ENCODE peak calls at places on chromosomes 6 and 20, in five cellular contexts. U, S, O, A and T are unnamed samples.

GRCh38 chr20:1326031-1326930 is 2.7 kb downstream of the SDCBP2 start:
- DNase-seq in U (no peak), S (no peak), O (peak; percentile 38), A (no peak), T (peak; percentile 69)

GRCh38 chr6:125296461-125296860 is 5.3 kb downstream of the HDDC2 start:
- DNase-seq in U (no peak), S (no peak), O (no peak), A (no peak), T (no peak)

GRCh38 chr6:82178084-82178758 is 69.3 kb downstream of the IBTK start:
- DNase-seq in U (peak; percentile 74), S (no peak), O (peak; percentile 78), A (no peak), T (peak; percentile 77)

GRCh38 chr6:121544691-121545090 is 109.2 kb downstream of the GJA1 start:
- DNase-seq in U (no peak), S (no peak), O (no peak), A (no peak), T (peak; percentile 44)

GRCh38 chr6:57123111-57123510 is 33.1 kb downstream of the ZNF451 start:
- DNase-seq in U (no peak), S (no peak), O (no peak), A (no peak), T (no peak)

GRCh38 chr6:30960907-30961673 is 20.3 kb downstream of the MUCL3 start:
- DNase-seq in U (peak; percentile 27), S (no peak), O (peak; percentile 50), A (no peak), T (peak; percentile 33)

GRCh38 chr6:133802861-133803260 is 86.1 kb upstream of the TCF21 start:
- DNase-seq in U (no peak), S (no peak), O (no peak), A (no peak), T (no peak)

GRCh38 chr6:87789198-87789899 is 87.3 kb upstream of the AKIRIN2 start:
- DNase-seq in U (peak; percentile 27), S (no peak), O (peak; percentile 58), A (no peak), T (peak; percentile 58)

GRCh38 chr20:7285918-7286556 is 518.6 kb downstream of the BMP2 start:
- DNase-seq in U (peak; percentile 86), S (peak; percentile 63), O (peak; percentile 96), A (no peak), T (peak; percentile 96)

GRCh38 chr6:6793388-6794250 is 205.1 kb downstream of the LY86 start:
- DNase-seq in U (no peak), S (no peak), O (no peak), A (no peak), T (no peak)

GRCh38 chr6:35804996-35805736 is at the start of gene LHFPL5:
- DNase-seq in U (peak; percentile 71), S (peak; percentile 72), O (peak; percentile 26), A (peak; percentile 46), T (no peak)
- H3K4me3 ChIP-seq in U (no peak within 1 kb of the TSS), S (no peak within 1 kb of the TSS), O (peak within 1 kb of the TSS; percentile 19), A (no peak within 1 kb of the TSS), T (peak within 1 kb of the TSS; percentile 45)

GRCh38 chr20:25584905-25585704 is at the start of gene NINL:
- DNase-seq in U (peak; percentile 89), S (peak; percentile 82), O (peak; percentile 65), A (peak; percentile 36), T (peak; percentile 45)
- H3K4me3 ChIP-seq in U (peak within 1 kb of the TSS; percentile 95), S (peak within 1 kb of the TSS; percentile 48), O (peak within 1 kb of the TSS; percentile 73), A (peak within 1 kb of the TSS; percentile 50), T (peak within 1 kb of the TSS; percentile 71)

GRCh38 chr20:20482453-20482852 is 114.5 kb downstream of the INSM1 start:
- DNase-seq in U (no peak), S (no peak), O (no peak), A (no peak), T (no peak)
- H3K4me3 ChIP-seq in U (no peak overlapping the region), S (no peak overlapping the region), O (no peak overlapping the region), A (no peak overlapping the region), T (no peak overlapping the region)

GRCh38 chr20:35172434-35172806 is 548 bp downstream of the PROCR start:
- DNase-seq in U (no peak), S (no peak), O (no peak), A (no peak), T (no peak)

GRCh38 chr20:35173576-35174192 is 1.8 kb downstream of the PROCR start:
- DNase-seq in U (no peak), S (no peak), O (no peak), A (no peak), T (peak; percentile 52)

GRCh38 chr20:35171438-35171752 is 477 bp upstream of the PROCR start:
- DNase-seq in U (no peak), S (no peak), O (no peak), A (no peak), T (no peak)

GRCh38 chr20:35174458-35175216 is 2.8 kb downstream of the PROCR start:
- DNase-seq in U (no peak), S (no peak), O (peak; percentile 14), A (no peak), T (no peak)

DNA sequence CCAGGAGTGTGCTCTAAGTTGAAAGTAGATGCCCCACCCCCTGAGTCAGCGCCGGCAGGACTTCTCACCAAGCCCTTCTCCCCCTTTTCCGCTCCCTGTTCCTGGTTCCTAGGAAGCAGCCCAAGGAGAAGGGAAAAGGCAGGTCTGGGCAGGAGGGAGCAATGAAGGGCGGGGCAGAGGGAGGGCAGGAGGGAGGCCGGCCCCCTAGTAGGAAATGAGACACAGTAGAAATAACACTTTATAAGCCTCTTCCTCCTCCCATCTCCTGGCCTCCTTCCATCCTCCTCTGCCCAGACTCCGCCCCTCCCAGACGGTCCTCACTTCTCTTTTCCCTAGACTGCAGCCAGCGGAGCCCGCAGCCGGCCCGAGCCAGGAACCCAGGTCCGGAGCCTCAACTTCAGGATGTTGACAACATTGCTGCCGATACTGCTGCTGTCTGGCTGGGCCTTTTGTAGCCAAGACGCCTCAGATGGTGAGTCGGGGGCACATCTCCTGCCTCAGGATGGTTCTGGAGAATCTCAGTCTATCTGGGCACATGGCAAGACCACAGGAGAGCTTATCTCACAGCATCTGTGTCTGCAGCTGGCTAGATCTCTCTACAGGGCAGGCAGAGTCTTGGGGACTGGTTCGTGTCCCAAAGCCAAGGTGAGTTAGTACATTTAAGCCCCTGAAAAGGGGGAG is at the start of gene PROCR:
- DNase-seq in U (peak; percentile 82), S (peak; percentile 90), O (peak; percentile 83), A (no peak), T (peak; percentile 93)
- H3K4me3 ChIP-seq in U (peak within 1 kb of the TSS; percentile 36), S (peak within 1 kb of the TSS; percentile 17), O (peak within 1 kb of the TSS; percentile 56), A (no peak within 1 kb of the TSS), T (peak within 1 kb of the TSS; percentile 82)

GRCh38 chr6:158518196-158519127 is 41.4 kb upstream of the TMEM181 start:
- DNase-seq in U (peak; percentile 86), S (peak; percentile 75), O (peak; percentile 82), A (no peak), T (peak; percentile 82)
- H3K4me3 ChIP-seq in U (peak overlapping the region; percentile 39), S (no peak overlapping the region), O (peak overlapping the region; percentile 35), A (peak overlapping the region; percentile 31), T (peak overlapping the region; percentile 44)

GRCh38 chr6:135144678-135145508 is 36.2 kb upstream of the MYB start:
- DNase-seq in U (peak; percentile 56), S (no peak), O (peak; percentile 72), A (no peak), T (peak; percentile 53)
- H3K4me3 ChIP-seq in U (no peak overlapping the region), S (no peak overlapping the region), O (no peak overlapping the region), A (peak overlapping the region; percentile 23), T (no peak overlapping the region)

GRCh38 chr20:44401052-44401769 is 45.7 kb downstream of the HNF4A start:
- DNase-seq in U (no peak), S (peak; percentile 20), O (no peak), A (no peak), T (no peak)

GRCh38 chr20:44402391-44403193 is 47.1 kb downstream of the HNF4A start:
- DNase-seq in U (no peak), S (peak; percentile 48), O (no peak), A (no peak), T (no peak)

GRCh38 chr20:44401770-44402390 is 46.4 kb downstream of the HNF4A start:
- DNase-seq in U (no peak), S (no peak), O (no peak), A (no peak), T (no peak)

GRCh38 chr20:44399446-44399845 is 43.9 kb downstream of the HNF4A start:
- DNase-seq in U (no peak), S (no peak), O (no peak), A (no peak), T (no peak)

DNA sequence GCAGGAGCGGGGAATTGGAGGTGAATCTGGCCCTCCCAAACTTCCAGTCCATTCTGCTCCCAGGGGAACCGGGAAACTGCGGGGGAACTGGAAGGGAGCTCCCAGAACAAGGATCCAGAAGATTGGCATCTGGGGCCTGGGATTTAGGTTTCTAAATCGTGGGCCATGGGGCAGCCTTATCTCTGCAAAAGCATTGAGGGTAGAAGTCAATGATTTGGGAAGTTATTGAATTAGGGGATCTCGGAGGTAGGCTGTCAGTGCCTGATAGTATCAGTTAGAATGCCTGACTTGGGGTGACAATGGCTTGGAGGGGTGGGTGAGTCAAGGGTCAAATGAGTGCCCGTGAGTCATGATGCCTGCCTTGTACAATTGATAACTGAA is 45.2 kb downstream of the HNF4A start:
- DNase-seq in U (no peak), S (peak; percentile 29), O (no peak), A (no peak), T (no peak)
- H3K4me3 ChIP-seq in U (no peak overlapping the region), S (no peak overlapping the region), O (no peak overlapping the region), A (no peak overlapping the region), T (no peak overlapping the region)